ENCODE peak calls at places on chromosomes 11 and 22, in six cellular contexts. One of them, this sample, is unnamed.

GRCh38 chr11:23903044-23903704 is 593.7 kb upstream of the LUZP2 start:
- DNase-seq in AG09319: no peak
- DNase-seq in activated CD4-positive, alpha-beta T cell treated with anti-CD3 and anti-CD28 coated beads, Interleukin-2, amount 50 U/mL, for 1 hour: no peak
- DNase-seq in NCI-H2171: no peak
- DNase-seq in neural progenitor cell: no peak
- DNase-seq in brain microvascular endothelial cell: peak
- DNase-seq in this sample: no peak

GRCh38 chr11:1354125-1354938 is 35.4 kb upstream of the BRSK2 start:
- DNase-seq in AG09319: no peak
- DNase-seq in activated CD4-positive, alpha-beta T cell treated with anti-CD3 and anti-CD28 coated beads, Interleukin-2, amount 50 U/mL, for 1 hour: no peak
- DNase-seq in NCI-H2171: no peak
- DNase-seq in neural progenitor cell: no peak
- DNase-seq in brain microvascular endothelial cell: no peak
- DNase-seq in this sample: no peak

GRCh38 chr11:12691473-12691872 is 17.3 kb downstream of the TEAD1 start:
- DNase-seq in AG09319: no peak
- DNase-seq in activated CD4-positive, alpha-beta T cell treated with anti-CD3 and anti-CD28 coated beads, Interleukin-2, amount 50 U/mL, for 1 hour: no peak
- DNase-seq in NCI-H2171: no peak
- DNase-seq in neural progenitor cell: no peak
- DNase-seq in brain microvascular endothelial cell: peak
- DNase-seq in this sample: no peak

GRCh38 chr11:72821221-72821919 is 7.2 kb downstream of the ATG16L2 start:
- DNase-seq in AG09319: no peak
- DNase-seq in activated CD4-positive, alpha-beta T cell treated with anti-CD3 and anti-CD28 coated beads, Interleukin-2, amount 50 U/mL, for 1 hour: no peak
- DNase-seq in NCI-H2171: peak
- DNase-seq in neural progenitor cell: no peak
- DNase-seq in brain microvascular endothelial cell: no peak
- DNase-seq in this sample: no peak

GRCh38 chr11:45161252-45162063 is 15.0 kb downstream of the PRDM11 start:
- DNase-seq in AG09319: no peak
- DNase-seq in activated CD4-positive, alpha-beta T cell treated with anti-CD3 and anti-CD28 coated beads, Interleukin-2, amount 50 U/mL, for 1 hour: no peak
- DNase-seq in NCI-H2171: no peak
- DNase-seq in neural progenitor cell: peak
- DNase-seq in brain microvascular endothelial cell: no peak
- DNase-seq in this sample: no peak

GRCh38 chr11:107370390-107370789 is 87.2 kb downstream of the CWF19L2 start:
- DNase-seq in AG09319: no peak
- DNase-seq in activated CD4-positive, alpha-beta T cell treated with anti-CD3 and anti-CD28 coated beads, Interleukin-2, amount 50 U/mL, for 1 hour: no peak
- DNase-seq in NCI-H2171: no peak
- DNase-seq in neural progenitor cell: no peak
- DNase-seq in brain microvascular endothelial cell: no peak
- DNase-seq in this sample: no peak

GRCh38 chr11:70662691-70663098 is 264.4 kb downstream of the CTTN start:
- DNase-seq in AG09319: no peak
- DNase-seq in activated CD4-positive, alpha-beta T cell treated with anti-CD3 and anti-CD28 coated beads, Interleukin-2, amount 50 U/mL, for 1 hour: no peak
- DNase-seq in NCI-H2171: no peak
- DNase-seq in neural progenitor cell: no peak
- DNase-seq in brain microvascular endothelial cell: no peak
- DNase-seq in this sample: no peak

GRCh38 chr11:73217131-73217809 is 811 bp upstream of the P2RY2 start:
- DNase-seq in AG09319: no peak
- DNase-seq in activated CD4-positive, alpha-beta T cell treated with anti-CD3 and anti-CD28 coated beads, Interleukin-2, amount 50 U/mL, for 1 hour: no peak
- DNase-seq in NCI-H2171: no peak
- DNase-seq in neural progenitor cell: peak
- DNase-seq in brain microvascular endothelial cell: no peak
- DNase-seq in this sample: no peak

GRCh38 chr11:130859896-130860295 is 56.4 kb downstream of the SNX19 start:
- DNase-seq in AG09319: no peak
- DNase-seq in activated CD4-positive, alpha-beta T cell treated with anti-CD3 and anti-CD28 coated beads, Interleukin-2, amount 50 U/mL, for 1 hour: no peak
- DNase-seq in NCI-H2171: no peak
- DNase-seq in neural progenitor cell: no peak
- DNase-seq in brain microvascular endothelial cell: no peak
- DNase-seq in this sample: no peak

GRCh38 chr22:19663821-19664325 is 50.4 kb upstream of the SEPTIN5 start:
- DNase-seq in AG09319: no peak
- DNase-seq in activated CD4-positive, alpha-beta T cell treated with anti-CD3 and anti-CD28 coated beads, Interleukin-2, amount 50 U/mL, for 1 hour: no peak
- DNase-seq in NCI-H2171: peak
- DNase-seq in neural progenitor cell: peak
- DNase-seq in brain microvascular endothelial cell: peak
- DNase-seq in this sample: peak

GRCh38 chr11:71454470-71455113 is 1.6 kb downstream of the NADSYN1 start:
- DNase-seq in AG09319: no peak
- DNase-seq in activated CD4-positive, alpha-beta T cell treated with anti-CD3 and anti-CD28 coated beads, Interleukin-2, amount 50 U/mL, for 1 hour: peak
- DNase-seq in NCI-H2171: no peak
- DNase-seq in neural progenitor cell: no peak
- DNase-seq in brain microvascular endothelial cell: no peak
- DNase-seq in this sample: no peak

GRCh38 chr11:7577226-7577882 is 63.6 kb downstream of the PPFIBP2 start:
- DNase-seq in AG09319: no peak
- DNase-seq in activated CD4-positive, alpha-beta T cell treated with anti-CD3 and anti-CD28 coated beads, Interleukin-2, amount 50 U/mL, for 1 hour: no peak
- DNase-seq in NCI-H2171: no peak
- DNase-seq in neural progenitor cell: no peak
- DNase-seq in brain microvascular endothelial cell: no peak
- DNase-seq in this sample: no peak

GRCh38 chr11:22666700-22667439 is 459 bp downstream of the GAS2 start:
- DNase-seq in AG09319: no peak
- DNase-seq in activated CD4-positive, alpha-beta T cell treated with anti-CD3 and anti-CD28 coated beads, Interleukin-2, amount 50 U/mL, for 1 hour: no peak
- DNase-seq in NCI-H2171: peak
- DNase-seq in neural progenitor cell: peak
- DNase-seq in brain microvascular endothelial cell: peak
- DNase-seq in this sample: no peak